ENCODE peak calls at places on chromosome 6, in six cellular contexts. One of them, this sample, is unnamed.

GRCh38 chr6:29591677-29592076 is 6.8 kb downstream of the OR2H2 start:
- DNase-seq in RWPE1: no peak
- DNase-seq in ureter: no peak
- DNase-seq in cardiac fibroblast: no peak
- DNase-seq in WTC11: no peak
- DNase-seq in T-helper 1 cell: no peak
- DNase-seq in this sample: no peak

GRCh38 chr6:109165392-109165964 is 70.2 kb downstream of the CEP57L1 start:
- DNase-seq in RWPE1: peak
- DNase-seq in ureter: no peak
- DNase-seq in cardiac fibroblast: peak
- DNase-seq in WTC11: no peak
- DNase-seq in T-helper 1 cell: no peak
- DNase-seq in this sample: no peak

GRCh38 chr6:15329154-15329781 is 83.4 kb downstream of the JARID2 start:
- DNase-seq in RWPE1: peak
- DNase-seq in ureter: no peak
- DNase-seq in cardiac fibroblast: peak
- DNase-seq in WTC11: no peak
- DNase-seq in T-helper 1 cell: no peak
- DNase-seq in this sample: no peak

GRCh38 chr6:70811788-70812187 is 144.1 kb downstream of the SMAP1 start:
- DNase-seq in RWPE1: peak
- DNase-seq in ureter: no peak
- DNase-seq in cardiac fibroblast: peak
- DNase-seq in WTC11: no peak
- DNase-seq in T-helper 1 cell: no peak
- DNase-seq in this sample: no peak

GRCh38 chr6:24539416-24539815 is 44.6 kb downstream of the ALDH5A1 start:
- DNase-seq in RWPE1: no peak
- DNase-seq in ureter: no peak
- DNase-seq in cardiac fibroblast: no peak
- DNase-seq in WTC11: no peak
- DNase-seq in T-helper 1 cell: no peak
- DNase-seq in this sample: no peak

GRCh38 chr6:163170294-163170883 is 244.1 kb upstream of the QKI start:
- DNase-seq in RWPE1: peak
- DNase-seq in ureter: no peak
- DNase-seq in cardiac fibroblast: peak
- DNase-seq in WTC11: peak
- DNase-seq in T-helper 1 cell: no peak
- DNase-seq in this sample: peak

GRCh38 chr6:82908661-82909060 is 157.0 kb downstream of the UBE3D start:
- DNase-seq in RWPE1: peak
- DNase-seq in ureter: no peak
- DNase-seq in cardiac fibroblast: no peak
- DNase-seq in WTC11: no peak
- DNase-seq in T-helper 1 cell: no peak
- DNase-seq in this sample: peak

GRCh38 chr6:63899550-63899949 is 263.9 kb downstream of the PHF3 start:
- DNase-seq in RWPE1: peak
- DNase-seq in ureter: no peak
- DNase-seq in cardiac fibroblast: peak
- DNase-seq in WTC11: no peak
- DNase-seq in T-helper 1 cell: no peak
- DNase-seq in this sample: no peak

GRCh38 chr6:158505194-158505593 is 54.7 kb upstream of the TMEM181 start:
- DNase-seq in RWPE1: no peak
- DNase-seq in ureter: no peak
- DNase-seq in cardiac fibroblast: no peak
- DNase-seq in WTC11: no peak
- DNase-seq in T-helper 1 cell: no peak
- DNase-seq in this sample: no peak

GRCh38 chr6:28269492-28269891 is 2.5 kb downstream of the ZSCAN26 start:
- DNase-seq in RWPE1: peak
- DNase-seq in ureter: no peak
- DNase-seq in cardiac fibroblast: peak
- DNase-seq in WTC11: no peak
- DNase-seq in T-helper 1 cell: no peak
- DNase-seq in this sample: no peak

GRCh38 chr6:89888871-89889270 is 5.4 kb upstream of the GJA10 start:
- DNase-seq in RWPE1: peak
- DNase-seq in ureter: no peak
- DNase-seq in cardiac fibroblast: no peak
- DNase-seq in WTC11: no peak
- DNase-seq in T-helper 1 cell: no peak
- DNase-seq in this sample: no peak

GRCh38 chr6:49384913-49385312 is 78.1 kb downstream of the MMUT start:
- DNase-seq in RWPE1: no peak
- DNase-seq in ureter: no peak
- DNase-seq in cardiac fibroblast: peak
- DNase-seq in WTC11: no peak
- DNase-seq in T-helper 1 cell: no peak
- DNase-seq in this sample: no peak

GRCh38 chr6:146287691-146288369 is 255.8 kb upstream of the RAB32 start:
- DNase-seq in RWPE1: no peak
- DNase-seq in ureter: no peak
- DNase-seq in cardiac fibroblast: peak
- DNase-seq in WTC11: no peak
- DNase-seq in T-helper 1 cell: no peak
- DNase-seq in this sample: no peak

GRCh38 chr6:89984926-89985743 is 90.9 kb downstream of the GJA10 start:
- DNase-seq in RWPE1: no peak
- DNase-seq in ureter: no peak
- DNase-seq in cardiac fibroblast: peak
- DNase-seq in WTC11: no peak
- DNase-seq in T-helper 1 cell: no peak
- DNase-seq in this sample: peak

GRCh38 chr6:42295688-42296087 is 78.0 kb upstream of the MRPS10 start:
- DNase-seq in RWPE1: no peak
- DNase-seq in ureter: no peak
- DNase-seq in cardiac fibroblast: no peak
- DNase-seq in WTC11: no peak
- DNase-seq in T-helper 1 cell: no peak
- DNase-seq in this sample: no peak

This sample was measured in ELF-1.